ENCODE peak calls at places on chromosomes 11 and 22, in four cellular contexts. F is H1, J is mesenchymal stem cell, I is neuronal stem cell. B is an unnamed sample.

GRCh38 chr11:62143727-62144126 is 19.9 kb downstream of the INCENP start:
- DNase-seq in F (no peak), J (no peak), I (no peak), B (no peak)

GRCh38 chr11:41307371-41308080 is 151.9 kb downstream of the LRRC4C start:
- DNase-seq in F (no peak), J (no peak), I (peak; percentile 66), B (no peak)

GRCh38 chr22:42959472-42960145 is 55.3 kb downstream of the PACSIN2 start:
- DNase-seq in F (no peak), J (peak; percentile 92), I (no peak), B (peak; percentile 93)

GRCh38 chr11:76785513-76785912 is 2.4 kb downstream of the TSKU start:
- DNase-seq in F (no peak), J (no peak), I (no peak), B (no peak)

GRCh38 chr11:7651700-7652099 is 21.6 kb downstream of the CYB5R2 start:
- DNase-seq in F (no peak), J (no peak), I (no peak), B (no peak)

GRCh38 chr11:104033561-104033960 is 2.9 kb upstream of the DDI1 start:
- DNase-seq in F (no peak), J (peak; percentile 18), I (no peak), B (no peak)

GRCh38 chr22:50085211-50085999 is at the start of gene MLC1:
- DNase-seq in F (no peak), J (no peak), I (no peak), B (no peak)

GRCh38 chr11:69202511-69203221 is 46.9 kb downstream of the SMIM38 start:
- DNase-seq in F (no peak), J (no peak), I (no peak), B (no peak)

GRCh38 chr11:924406-925157 is 1.1 kb upstream of the AP2A2 start:
- DNase-seq in F (no peak), J (no peak), I (no peak), B (no peak)

GRCh38 chr11:77309401-77310085 is 8.1 kb upstream of the GDPD4 start:
- DNase-seq in F (no peak), J (no peak), I (no peak), B (no peak)

GRCh38 chr11:2688381-2689231 is 11.2 kb downstream of the KCNQ1OT1 start:
- DNase-seq in F (no peak), J (no peak), I (no peak), B (peak; percentile 8)

GRCh38 chr11:44949160-44950035 is 1.3 kb downstream of the TP53I11 start:
- DNase-seq in F (no peak), J (peak; percentile 73), I (peak; percentile 76), B (no peak)

GRCh38 chr22:25153961-25154685 is 45.5 kb upstream of the CRYBB3 start:
- DNase-seq in F (no peak), J (peak; percentile 80), I (no peak), B (no peak)

GRCh38 chr22:28889625-28890024 is 6.3 kb downstream of the ZNRF3 start:
- DNase-seq in F (no peak), J (no peak), I (no peak), B (no peak)

GRCh38 chr11:62860835-62861563 is 19.7 kb upstream of the SLC3A2 start:
- DNase-seq in F (no peak), J (no peak), I (no peak), B (no peak)

GRCh38 chr22:17784776-17785175 is 10.5 kb upstream of the BID start:
- DNase-seq in F (no peak), J (no peak), I (no peak), B (no peak)

GRCh38 chr11:3808846-3809623 is 675 bp downstream of the PGAP2 start:
- DNase-seq in F (no peak), J (peak; percentile 54), I (no peak), B (peak; percentile 74)

GRCh38 chr11:9565822-9566560 is 7.5 kb upstream of the WEE1 start:
- DNase-seq in F (peak; percentile 60), J (peak; percentile 100), I (peak; percentile 89), B (peak; percentile 99)

GRCh38 chr22:44663256-44663999 is 38.6 kb upstream of the PRR5 start:
- DNase-seq in F (no peak), J (no peak), I (no peak), B (no peak)

GRCh38 chr11:72965672-72966071 is 151.5 kb downstream of the ATG16L2 start:
- DNase-seq in F (no peak), J (peak; percentile 29), I (no peak), B (no peak)

GRCh38 chr11:18001191-18001590 is 11.7 kb downstream of the SERGEF start:
- DNase-seq in F (no peak), J (no peak), I (no peak), B (no peak)

GRCh38 chr11:25733777-25734176 is 598.2 kb upstream of the ANO3 start:
- DNase-seq in F (no peak), J (no peak), I (no peak), B (no peak)

GRCh38 chr22:45484742-45485141 is 17.9 kb upstream of the FBLN1 start:
- DNase-seq in F (no peak), J (no peak), I (no peak), B (no peak)

GRCh38 chr11:69294621-69295078 is 695 bp downstream of the MYEOV start:
- DNase-seq in F (no peak), J (no peak), I (no peak), B (no peak)

GRCh38 chr11:14264966-14265365 is 94.0 kb downstream of the RRAS2 start:
- DNase-seq in F (no peak), J (no peak), I (no peak), B (no peak)

GRCh38 chr11:78666675-78667129 is 92.0 kb upstream of the NARS2 start:
- DNase-seq in F (no peak), J (no peak), I (no peak), B (no peak)

GRCh38 chr11:16357776-16358175 is 1.4 kb upstream of the SOX6 start:
- DNase-seq in F (no peak), J (no peak), I (no peak), B (no peak)

GRCh38 chr11:110148775-110149744 is 55.9 kb downstream of the ZC3H12C start:
- DNase-seq in F (no peak), J (peak; percentile 76), I (no peak), B (peak; percentile 71)

GRCh38 chr11:78560066-78560597 is 14.5 kb downstream of the NARS2 start:
- DNase-seq in F (no peak), J (no peak), I (no peak), B (no peak)

DNA sequence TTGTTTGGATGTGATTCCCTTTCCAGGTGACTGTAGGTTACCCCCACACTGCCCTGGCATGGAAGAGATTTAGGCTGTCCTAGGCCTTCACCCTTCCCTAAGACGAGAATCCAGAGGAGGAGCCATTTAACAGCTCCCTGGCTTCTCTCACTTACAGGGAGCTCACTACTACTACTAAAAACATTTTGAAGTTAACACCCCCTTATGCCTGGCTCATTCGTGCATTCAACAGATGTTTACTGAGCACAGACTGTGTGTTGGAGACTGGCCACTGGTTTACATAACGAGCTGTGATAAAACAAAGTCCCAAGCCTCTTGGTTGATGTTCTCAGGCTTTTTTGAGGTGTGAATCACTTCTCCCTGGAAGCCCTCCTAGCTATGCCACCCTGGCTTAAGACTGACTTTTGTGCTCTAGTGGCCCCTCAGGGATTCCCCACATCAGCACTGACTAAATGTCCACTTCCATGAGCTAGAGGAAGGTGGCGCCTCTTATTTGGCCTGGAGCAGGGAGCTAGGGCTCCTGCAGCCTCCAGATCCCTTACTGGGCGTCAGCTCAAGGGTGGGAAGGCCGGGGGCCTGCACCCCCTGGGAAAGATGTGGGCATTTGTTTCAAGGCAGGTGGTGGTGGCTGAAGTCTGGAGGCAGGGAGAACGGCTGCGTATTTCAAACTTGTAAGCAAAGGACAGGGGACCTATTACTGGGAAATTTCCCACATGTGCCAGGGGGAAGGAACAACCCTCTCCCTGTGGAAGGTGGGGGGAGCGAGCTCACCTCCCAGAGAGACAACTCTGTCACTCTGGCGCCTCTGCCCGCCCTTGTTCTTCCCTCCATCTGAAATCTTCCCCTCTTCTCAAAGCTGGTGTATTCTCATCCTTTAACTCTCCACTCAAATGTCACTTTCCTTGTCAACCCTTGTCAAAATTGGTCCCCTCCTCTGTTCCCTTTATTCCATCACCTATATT is 19.4 kb upstream of the MALAT1 start:
- DNase-seq in F (no peak), J (peak; percentile 97), I (no peak), B (peak; percentile 30)
- H2BK12ac ChIP-seq in F (peak overlapping the region; percentile 86), J (peak overlapping the region; percentile 99), I (peak overlapping the region; percentile 10), B (peak overlapping the region; percentile 91)

DNA sequence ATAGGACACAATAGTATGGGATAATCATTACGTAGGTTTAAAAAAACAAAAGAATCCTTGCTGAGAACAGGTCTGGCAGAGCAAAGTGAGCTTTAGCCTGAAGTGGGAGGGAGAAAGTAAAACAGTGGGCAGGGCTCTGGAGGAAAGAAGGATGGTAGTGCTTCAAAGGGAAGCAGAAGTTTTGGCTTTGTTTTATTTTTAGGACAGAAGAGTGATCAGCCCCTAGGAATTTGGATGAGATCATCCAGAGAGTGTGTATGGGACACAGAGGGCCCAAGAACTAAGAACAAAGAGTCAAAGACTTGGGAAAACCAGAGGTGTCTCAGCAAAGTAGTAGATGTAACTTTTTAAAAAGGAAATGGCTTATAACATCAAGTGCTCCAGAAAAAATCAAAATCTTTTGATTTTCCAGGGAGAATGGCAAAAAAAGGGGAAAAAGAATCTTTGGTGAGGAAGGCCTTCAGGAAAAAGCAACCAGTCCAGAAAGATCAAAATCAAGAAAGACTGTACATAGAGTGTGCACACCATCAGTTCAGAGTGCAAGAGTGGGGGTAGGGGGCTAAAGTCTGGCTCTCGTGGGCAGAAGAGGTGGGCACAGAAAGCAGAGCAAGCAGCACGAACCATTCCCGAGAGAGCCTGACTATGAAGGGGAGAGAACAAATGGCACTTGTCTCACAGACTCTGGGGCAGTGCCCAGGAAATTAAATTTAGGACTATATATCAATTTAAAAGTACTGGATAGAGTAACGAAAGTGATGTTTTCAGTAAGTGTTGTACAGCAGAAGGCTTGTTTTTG is 30.1 kb downstream of the MAPK1 start:
- DNase-seq in F (peak; percentile 23), J (peak; percentile 90), I (peak; percentile 17), B (peak; percentile 29)
- H4K8ac ChIP-seq in F (no peak overlapping the region), J (no peak overlapping the region), I (no peak overlapping the region), B (peak overlapping the region; percentile 57)

GRCh38 chr11:66744485-66745355 is 15.7 kb upstream of the SPTBN2 start:
- DNase-seq in F (no peak), J (peak; percentile 64), I (peak; percentile 84), B (peak; percentile 97)

GRCh38 chr11:66743271-66743968 is 14.4 kb upstream of the SPTBN2 start:
- DNase-seq in F (no peak), J (no peak), I (no peak), B (no peak)

GRCh38 chr11:66749091-66749490 is 20.1 kb upstream of the SPTBN2 start:
- DNase-seq in F (no peak), J (no peak), I (no peak), B (no peak)

GRCh38 chr11:66747480-66747879 is 18.5 kb upstream of the SPTBN2 start:
- DNase-seq in F (no peak), J (no peak), I (no peak), B (no peak)

GRCh38 chr11:66745356-66746235 is 16.6 kb upstream of the SPTBN2 start:
- DNase-seq in F (no peak), J (peak; percentile 7), I (no peak), B (peak; percentile 54)
- H3K9ac ChIP-seq in F (no peak overlapping the region), J (peak overlapping the region; percentile 85), I (peak overlapping the region; percentile 80), B (peak overlapping the region; percentile 28)

GRCh38 chr11:22976146-22976545 is 115.9 kb upstream of the CCDC179 start:
- DNase-seq in F (no peak), J (peak; percentile 94), I (no peak), B (peak; percentile 41)
- H2BK12ac ChIP-seq in F (no peak overlapping the region), J (no peak overlapping the region), I (no peak overlapping the region), B (no peak overlapping the region)

GRCh38 chr11:94650756-94651155 is 83.6 kb downstream of the PIWIL4 start:
- DNase-seq in F (no peak), J (peak; percentile 51), I (no peak), B (peak; percentile 52)
- H4K8ac ChIP-seq in F (no peak overlapping the region), J (no peak overlapping the region), I (no peak overlapping the region), B (peak overlapping the region; percentile 73)